ENCODE peak calls at places on chromosomes 16 and 17, in eight cellular contexts. P is AG04450, N is brain microvascular endothelial cell, Y is mesendoderm, D is SJSA1, L is transverse colon, K is PC-9, F is substantia nigra. X is an unnamed sample.

GRCh38 chr17:81514735-81515529 is 2.3 kb upstream of the ACTG1 start:
- DNase-seq in P (no peak), N (peak; percentile 64), Y (peak; percentile 88), D (peak; percentile 87), L (peak; percentile 90), K (peak; percentile 55), F (no peak), X (no peak)

GRCh38 chr16:27318399-27319256 is 4.9 kb downstream of the IL4R start:
- DNase-seq in P (no peak), N (peak; percentile 56), Y (peak; percentile 36), D (no peak), L (peak; percentile 48), K (peak; percentile 88), F (no peak), X (peak; percentile 27)

GRCh38 chr17:54870671-54871175 is 29.9 kb upstream of the TOM1L1 start:
- DNase-seq in P (no peak), N (no peak), Y (no peak), D (no peak), L (no peak), K (no peak), F (no peak), X (no peak)

GRCh38 chr16:74169687-74170522 is 126.7 kb upstream of the PSMD7 start:
- DNase-seq in P (peak; percentile 71), N (peak; percentile 24), Y (no peak), D (peak; percentile 59), L (no peak), K (no peak), F (no peak), X (no peak)

GRCh38 chr17:78885956-78886355 is 17.0 kb downstream of the CEP295NL start:
- DNase-seq in P (no peak), N (no peak), Y (no peak), D (no peak), L (peak; percentile 59), K (peak; percentile 39), F (no peak), X (no peak)

GRCh38 chr16:72797606-72798005 is 250.3 kb downstream of the ZFHX3 start:
- DNase-seq in P (no peak), N (no peak), Y (no peak), D (no peak), L (no peak), K (no peak), F (no peak), X (no peak)

GRCh38 chr16:54112807-54113206 is 173.8 kb downstream of the IRX3 start:
- DNase-seq in P (no peak), N (no peak), Y (no peak), D (no peak), L (no peak), K (no peak), F (no peak), X (no peak)

GRCh38 chr16:16014329-16015224 is 65.2 kb downstream of the ABCC1 start:
- DNase-seq in P (no peak), N (no peak), Y (no peak), D (peak; percentile 72), L (peak; percentile 24), K (peak; percentile 88), F (no peak), X (no peak)

GRCh38 chr17:58679263-58680037 is 12.4 kb downstream of the TEX14 start:
- DNase-seq in P (no peak), N (peak; percentile 87), Y (peak; percentile 91), D (peak; percentile 26), L (no peak), K (peak; percentile 99), F (no peak), X (no peak)

GRCh38 chr17:63435681-63436522 is 10.2 kb downstream of the CYB561 start:
- DNase-seq in P (no peak), N (no peak), Y (no peak), D (no peak), L (peak; percentile 42), K (peak; percentile 43), F (no peak), X (no peak)

GRCh38 chr17:41615454-41615853 is 2.9 kb upstream of the KRT16 start:
- DNase-seq in P (no peak), N (no peak), Y (peak; percentile 94), D (no peak), L (no peak), K (peak; percentile 89), F (no peak), X (no peak)

DNA sequence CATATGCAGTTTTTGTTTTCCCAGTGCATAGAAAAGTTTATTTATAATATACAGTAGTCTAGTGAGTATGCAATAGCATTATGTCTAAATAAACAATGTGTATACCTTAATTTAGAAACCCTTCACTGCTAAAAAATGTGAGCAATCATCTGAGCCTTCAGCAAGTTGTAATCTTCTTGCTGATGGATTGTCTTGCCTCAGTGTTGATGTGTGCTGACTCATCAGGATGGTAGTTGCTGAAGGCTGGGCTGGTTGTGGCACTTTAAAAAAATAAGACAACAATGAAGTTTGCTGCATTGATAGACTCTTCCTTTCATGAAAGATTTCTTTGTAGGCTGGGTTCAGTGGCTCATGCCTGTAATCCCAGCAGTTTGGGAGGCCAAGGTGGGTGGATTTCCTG is 13.9 kb upstream of the CAPNS2 start:
- DNase-seq in P (no peak), N (peak; percentile 80), Y (no peak), D (peak; percentile 78), L (no peak), K (peak; percentile 83), F (no peak), X (no peak)
- H3K27ac ChIP-seq in P (no peak overlapping the region), N (no peak overlapping the region), Y (no peak overlapping the region), D (no peak overlapping the region), L (no peak overlapping the region), K (peak overlapping the region; percentile 41), F (no peak overlapping the region), X (no peak overlapping the region)

GRCh38 chr17:66415366-66416206 is 113.2 kb downstream of the PRKCA start:
- DNase-seq in P (no peak), N (no peak), Y (no peak), D (no peak), L (no peak), K (no peak), F (no peak), X (no peak)

GRCh38 chr17:66413564-66414520 is 111.4 kb downstream of the PRKCA start:
- DNase-seq in P (no peak), N (no peak), Y (no peak), D (no peak), L (no peak), K (no peak), F (no peak), X (no peak)

GRCh38 chr17:66416207-66416940 is 114.0 kb downstream of the PRKCA start:
- DNase-seq in P (no peak), N (no peak), Y (no peak), D (no peak), L (no peak), K (no peak), F (no peak), X (no peak)

GRCh38 chr17:66412857-66413563 is 110.6 kb downstream of the PRKCA start:
- DNase-seq in P (no peak), N (no peak), Y (no peak), D (no peak), L (no peak), K (no peak), F (no peak), X (no peak)

GRCh38 chr17:66414528-66415175 is 112.2 kb downstream of the PRKCA start:
- DNase-seq in P (no peak), N (no peak), Y (no peak), D (no peak), L (no peak), K (no peak), F (no peak), X (no peak)
- H3K27ac ChIP-seq in P (no peak overlapping the region), N (no peak overlapping the region), Y (no peak overlapping the region), D (no peak overlapping the region), L (peak overlapping the region; percentile 65), K (no peak overlapping the region), F (no peak overlapping the region), X (no peak overlapping the region)

GRCh38 chr16:85563515-85564276 is 49.4 kb upstream of the GSE1 start:
- DNase-seq in P (no peak), N (no peak), Y (no peak), D (no peak), L (peak; percentile 87), K (no peak), F (no peak), X (no peak)

GRCh38 chr16:85565340-85565739 is 47.8 kb upstream of the GSE1 start:
- DNase-seq in P (no peak), N (no peak), Y (no peak), D (no peak), L (no peak), K (no peak), F (no peak), X (no peak)

GRCh38 chr16:85563031-85563430 is 50.1 kb upstream of the GSE1 start:
- DNase-seq in P (no peak), N (no peak), Y (no peak), D (no peak), L (no peak), K (no peak), F (no peak), X (no peak)

GRCh38 chr16:85565796-85566501 is 47.2 kb upstream of the GSE1 start:
- DNase-seq in P (no peak), N (no peak), Y (no peak), D (no peak), L (no peak), K (no peak), F (no peak), X (no peak)

DNA sequence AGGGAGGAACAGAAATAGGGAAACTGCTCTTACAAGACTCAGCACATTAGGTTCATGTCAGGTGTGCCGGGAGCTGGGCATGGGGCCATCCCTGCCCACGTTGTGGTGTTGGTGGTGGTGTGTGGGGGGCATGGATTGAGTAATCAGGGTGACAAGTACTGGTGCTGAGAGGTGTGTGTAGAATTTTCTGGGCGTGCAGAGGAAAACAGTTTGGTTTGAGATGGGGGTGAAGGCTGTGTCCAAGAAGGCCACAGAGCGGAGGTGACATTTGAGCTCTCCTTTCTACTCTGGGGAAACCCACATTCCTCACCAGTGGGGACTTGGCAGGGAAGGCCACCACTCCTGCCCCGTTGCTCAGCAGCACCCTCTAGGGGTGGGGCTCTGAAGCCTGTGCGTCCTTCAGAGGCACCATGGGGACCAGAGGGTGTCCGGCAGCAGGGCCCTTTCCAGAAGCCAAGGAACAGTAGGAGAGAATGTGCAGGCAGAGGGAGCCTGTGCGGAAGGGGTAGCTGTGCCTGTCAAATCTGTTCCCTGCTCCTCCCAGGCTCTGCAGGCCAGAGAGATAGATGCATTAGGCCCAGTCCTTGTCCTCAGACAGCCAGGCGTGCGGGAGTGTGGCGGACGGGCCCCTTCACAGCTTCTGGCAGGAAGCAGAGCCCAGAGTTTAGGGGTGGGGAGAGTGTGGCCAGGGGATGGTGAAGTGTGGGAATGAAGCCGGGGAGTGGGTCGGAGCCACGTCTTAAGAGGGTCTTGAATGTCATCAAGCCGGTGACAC is 48.7 kb upstream of the GSE1 start:
- DNase-seq in P (no peak), N (no peak), Y (no peak), D (no peak), L (peak; percentile 54), K (no peak), F (no peak), X (no peak)
- H3K27ac ChIP-seq in P (no peak overlapping the region), N (no peak overlapping the region), Y (no peak overlapping the region), D (no peak overlapping the region), L (peak overlapping the region; percentile 91), K (no peak overlapping the region), F (no peak overlapping the region), X (no peak overlapping the region)

DNA sequence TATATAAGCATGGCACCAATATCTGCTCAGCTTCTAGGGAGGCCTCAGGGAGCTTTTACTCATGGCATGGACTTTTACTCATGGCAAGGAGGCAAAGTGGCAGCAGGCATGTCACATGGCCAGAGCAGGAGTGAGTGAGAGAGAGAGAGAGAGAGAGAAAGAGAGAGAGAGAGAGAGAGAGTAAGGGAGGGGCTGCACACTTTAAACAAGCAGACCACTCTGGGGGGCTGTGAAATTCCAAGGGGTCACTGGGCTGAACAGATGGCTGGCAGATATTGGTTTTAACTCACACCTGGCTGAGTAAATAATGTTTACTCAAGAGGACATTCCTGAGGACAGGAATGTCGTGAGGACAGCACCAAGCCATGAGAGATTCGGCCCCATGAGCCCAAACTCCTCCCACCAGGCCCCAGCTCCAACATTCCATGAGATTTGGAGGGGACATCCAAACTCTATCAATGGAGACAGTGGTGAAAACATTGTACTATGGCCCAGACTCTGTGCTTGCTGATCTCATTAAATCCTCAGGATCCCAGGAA is 269.8 kb downstream of the CBLN1 start:
- DNase-seq in P (no peak), N (no peak), Y (peak; percentile 86), D (no peak), L (no peak), K (no peak), F (no peak), X (no peak)
- H3K27ac ChIP-seq in P (no peak overlapping the region), N (no peak overlapping the region), Y (no peak overlapping the region), D (no peak overlapping the region), L (no peak overlapping the region), K (no peak overlapping the region), F (no peak overlapping the region), X (no peak overlapping the region)